ENCODE peak calls at places on chromosome 20, in nine cellular contexts. V is M059J, N is adrenal gland, S is AG08395, E is HTR-8/SVneo, A is left cardiac atrium, W is ELR, X is DMS 273 treated with DMSO at 0.1 percent for 48 hours, M is T-helper 17 cell. K is an unnamed sample.

GRCh38 chr20:32626859-32627636 is 41.9 kb upstream of the NOL4L start:
- DNase-seq in W (no peak), V (no peak), M (no peak), S (no peak), A (no peak), X (no peak), E (no peak), N (peak), K (no peak)

GRCh38 chr20:16922834-16923233 is 174.7 kb downstream of the OTOR start:
- DNase-seq in N (no peak), X (no peak), M (no peak), E (peak), A (no peak), S (peak), V (peak), W (peak), K (no peak)

GRCh38 chr20:5971203-5971602 is 20.8 kb downstream of the MCM8 start:
- DNase-seq in E (no peak), W (no peak), S (no peak), M (no peak), A (no peak), N (no peak), V (no peak), X (no peak), K (no peak)

GRCh38 chr20:23039136-23039875 is 4.2 kb downstream of the SSTR4 start:
- DNase-seq in A (no peak), W (no peak), V (no peak), N (no peak), E (no peak), X (no peak), M (no peak), S (no peak), K (no peak)

GRCh38 chr20:48544402-48545333 is 283.1 kb downstream of the PREX1 start:
- DNase-seq in V (peak), N (no peak), E (no peak), W (no peak), M (no peak), S (no peak), X (peak), A (no peak), K (no peak)

GRCh38 chr20:41140226-41141133 is 3.1 kb downstream of the PLCG1 start:
- DNase-seq in M (no peak), E (no peak), S (no peak), X (no peak), V (no peak), A (no peak), W (no peak), N (no peak), K (no peak)

GRCh38 chr20:34842143-34842542 is 16.7 kb upstream of the NCOA6 start:
- DNase-seq in N (no peak), A (no peak), S (no peak), E (no peak), V (no peak), X (no peak), W (no peak), M (no peak), K (no peak)

GRCh38 chr20:59667131-59667530 is 62.8 kb downstream of the PHACTR3 start:
- DNase-seq in S (no peak), X (no peak), W (no peak), A (no peak), N (no peak), E (no peak), V (no peak), M (no peak), K (no peak)

GRCh38 chr20:59363094-59363493 is 62.7 kb downstream of the EDN3 start:
- DNase-seq in A (no peak), V (no peak), M (no peak), X (no peak), S (no peak), W (no peak), E (no peak), N (no peak), K (no peak)

GRCh38 chr20:48738399-48739304 is 89.1 kb downstream of the PREX1 start:
- DNase-seq in S (no peak), A (no peak), M (no peak), W (peak), X (no peak), N (no peak), E (no peak), V (no peak), K (no peak)

GRCh38 chr20:59376109-59376841 is 75.9 kb downstream of the EDN3 start:
- DNase-seq in S (no peak), V (no peak), E (no peak), W (no peak), M (no peak), N (no peak), A (no peak), X (no peak), K (no peak)

GRCh38 chr20:2652724-2653510 is 485 bp downstream of the NOP56 start:
- DNase-seq in E (no peak), S (peak), N (peak), M (no peak), A (peak), W (peak), V (no peak), X (no peak), K (no peak)

GRCh38 chr20:16419138-16419715 is 154.0 kb downstream of the KIF16B start:
- DNase-seq in A (no peak), E (no peak), M (no peak), N (no peak), S (no peak), V (peak), W (no peak), X (no peak), K (no peak)

GRCh38 chr20:19609642-19610223 is 148.3 kb upstream of the RIN2 start:
- DNase-seq in W (no peak), V (peak), X (no peak), M (no peak), S (no peak), N (no peak), E (no peak), A (no peak), K (no peak)

GRCh38 chr20:4135385-4136077 is 120.2 kb upstream of the RNF24 start:
- DNase-seq in S (peak), M (no peak), V (peak), A (peak), X (no peak), N (peak), W (peak), E (peak), K (no peak)

GRCh38 chr20:56752274-56752673 is 123.2 kb downstream of the TFAP2C start:
- DNase-seq in S (peak), E (no peak), V (peak), N (no peak), A (no peak), W (peak), M (no peak), X (no peak), K (no peak)

GRCh38 chr20:14721926-14722325 is 384.5 kb upstream of the FLRT3 start:
- DNase-seq in X (no peak), A (no peak), W (no peak), V (peak), N (no peak), S (peak), E (no peak), M (no peak), K (no peak)

K was measured in CD4-positive, alpha-beta T cell.